ENCODE peak calls at places on chromosomes 5 and 9, in seven cellular contexts. Q is foreskin fibroblast, J is DND-41, C is lower leg skin, E is left ventricle myocardium inferior, K is GM12878, U is astrocyte of the spinal cord. A is an unnamed sample.

GRCh38 chr9:38337706-38338264 is 54.7 kb upstream of the ALDH1B1 start:
- DNase-seq in Q (no peak), J (no peak), C (no peak), E (no peak), K (no peak), U (no peak), A (no peak)

GRCh38 chr5:1292139-1292538 is 2.7 kb downstream of the TERT start:
- DNase-seq in Q (no peak), J (no peak), C (no peak), E (no peak), K (no peak), U (no peak), A (no peak)

GRCh38 chr5:95858023-95858461 is 35.5 kb upstream of the GLRX start:
- DNase-seq in Q (peak), J (no peak), C (peak), E (peak), K (no peak), U (peak), A (no peak)

GRCh38 chr5:54186912-54187445 is 123.4 kb downstream of the ARL15 start:
- DNase-seq in Q (no peak), J (peak), C (no peak), E (peak), K (no peak), U (no peak), A (no peak)

GRCh38 chr9:97555164-97555563 is 53.7 kb downstream of the TMOD1 start:
- DNase-seq in Q (no peak), J (no peak), C (no peak), E (peak), K (no peak), U (peak), A (no peak)

GRCh38 chr9:70111042-70111602 is 67.5 kb downstream of the MAMDC2 start:
- DNase-seq in Q (peak), J (peak), C (peak), E (peak), K (no peak), U (peak), A (peak)

GRCh38 chr5:5302201-5302600 is 120.3 kb upstream of the ICE1 start:
- DNase-seq in Q (no peak), J (no peak), C (no peak), E (no peak), K (no peak), U (no peak), A (no peak)

GRCh38 chr5:120415985-120416384 is 48.1 kb upstream of the PRR16 start:
- DNase-seq in Q (no peak), J (no peak), C (no peak), E (no peak), K (no peak), U (no peak), A (no peak)

GRCh38 chr5:14038341-14038959 is 94.0 kb upstream of the DNAH5 start:
- DNase-seq in Q (peak), J (no peak), C (no peak), E (no peak), K (no peak), U (peak), A (no peak)

GRCh38 chr9:91946825-91947224 is 3.2 kb downstream of the ROR2 start:
- DNase-seq in Q (no peak), J (no peak), C (no peak), E (no peak), K (no peak), U (no peak), A (no peak)

GRCh38 chr9:91185193-91185886 is 176.4 kb downstream of the AUH start:
- DNase-seq in Q (no peak), J (no peak), C (no peak), E (no peak), K (no peak), U (no peak), A (no peak)

GRCh38 chr5:150001660-150002493 is 1.3 kb downstream of the HMGXB3 start:
- DNase-seq in Q (peak), J (peak), C (no peak), E (no peak), K (peak), U (peak), A (peak)

GRCh38 chr5:82365744-82366228 is 87.6 kb upstream of the RPS23 start:
- DNase-seq in Q (peak), J (no peak), C (no peak), E (no peak), K (no peak), U (peak), A (no peak)

GRCh38 chr5:93673555-93673954 is 67.8 kb downstream of the POU5F2 start:
- DNase-seq in Q (no peak), J (no peak), C (no peak), E (no peak), K (no peak), U (no peak), A (no peak)

GRCh38 chr5:58901271-58901670 is 318.4 kb downstream of the RAB3C start:
- DNase-seq in Q (no peak), J (no peak), C (no peak), E (no peak), K (no peak), U (no peak), A (no peak)

GRCh38 chr5:598564-598890 is 13.6 kb upstream of the CEP72 start:
- DNase-seq in Q (no peak), J (peak), C (no peak), E (no peak), K (no peak), U (no peak), A (no peak)

GRCh38 chr5:174751154-174751990 is 27.0 kb downstream of the MSX2 start:
- DNase-seq in Q (no peak), J (no peak), C (no peak), E (no peak), K (no peak), U (no peak), A (no peak)

GRCh38 chr9:92141144-92142129 is 26.2 kb upstream of the SPTLC1 start:
- DNase-seq in Q (peak), J (no peak), C (no peak), E (no peak), K (no peak), U (peak), A (no peak)

GRCh38 chr5:558871-559503 is 34.7 kb upstream of the SLC9A3 start:
- DNase-seq in Q (no peak), J (no peak), C (no peak), E (no peak), K (no peak), U (no peak), A (no peak)

GRCh38 chr5:1028481-1029269 is 20.1 kb downstream of the NKD2 start:
- DNase-seq in Q (no peak), J (no peak), C (no peak), E (peak), K (no peak), U (no peak), A (no peak)

GRCh38 chr9:137441289-137441934 is at the start of gene ENTPD8:
- DNase-seq in Q (no peak), J (no peak), C (no peak), E (no peak), K (no peak), U (no peak), A (no peak)

GRCh38 chr5:151580239-151580638 is 10.9 kb downstream of the FAT2 start:
- DNase-seq in Q (no peak), J (no peak), C (no peak), E (no peak), K (no peak), U (no peak), A (no peak)

GRCh38 chr9:5593904-5594303 is 35.0 kb upstream of the RIC1 start:
- DNase-seq in Q (no peak), J (no peak), C (no peak), E (no peak), K (peak), U (no peak), A (no peak)

GRCh38 chr9:99851028-99851822 is 29.5 kb downstream of the NR4A3 start:
- DNase-seq in Q (no peak), J (peak), C (no peak), E (no peak), K (peak), U (no peak), A (peak)

GRCh38 chr9:117664419-117664818 is 39.8 kb upstream of the TLR4 start:
- DNase-seq in Q (no peak), J (no peak), C (no peak), E (no peak), K (no peak), U (no peak), A (no peak)

GRCh38 chr5:66675369-66675768 is 79.2 kb downstream of the MAST4 start:
- DNase-seq in Q (no peak), J (no peak), C (no peak), E (no peak), K (no peak), U (no peak), A (no peak)

GRCh38 chr5:132226516-132227234 is 978 bp downstream of the P4HA2 start:
- DNase-seq in Q (no peak), J (no peak), C (no peak), E (no peak), K (no peak), U (peak), A (no peak)

GRCh38 chr5:84113246-84114118 is 271.2 kb downstream of the EDIL3 start:
- DNase-seq in Q (no peak), J (no peak), C (no peak), E (no peak), K (no peak), U (peak), A (no peak)

DNA sequence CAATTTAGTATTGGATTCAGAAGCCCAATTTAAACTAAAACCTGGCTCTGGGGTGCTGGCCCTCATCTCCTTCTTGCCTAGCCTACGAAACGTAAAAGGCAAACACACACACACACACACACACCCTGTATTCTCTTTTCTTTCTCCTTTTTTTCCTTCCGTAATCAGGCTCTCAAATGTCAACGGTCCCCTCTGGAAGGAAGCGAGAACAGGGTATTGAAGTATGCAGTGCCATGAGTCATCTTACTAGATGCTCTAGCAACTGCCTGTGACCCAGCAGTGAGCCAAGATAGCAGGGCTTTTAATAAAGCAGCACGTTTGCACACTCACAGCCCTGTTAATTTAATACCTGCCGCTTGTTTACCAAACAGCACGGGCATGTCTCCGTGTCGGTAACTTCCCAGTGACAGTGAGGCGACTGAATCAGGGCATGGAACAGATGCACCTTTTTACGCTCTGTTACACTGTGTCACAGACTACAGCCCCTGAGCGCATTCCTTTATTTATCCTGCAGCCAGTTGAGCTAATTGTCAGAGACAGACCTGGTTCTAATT is 243.8 kb downstream of the BNC2 start:
- DNase-seq in Q (peak), J (no peak), C (peak), E (no peak), K (no peak), U (peak), A (no peak)
- H3K4me3 ChIP-seq in Q (no peak), J (no peak), C (no peak), E (no peak), K (no peak), U (no peak), A (no peak)

GRCh38 chr5:40915341-40915926 is 6.1 kb downstream of the C7 start:
- DNase-seq in Q (no peak), J (no peak), C (no peak), E (no peak), K (no peak), U (no peak), A (no peak)
- H3K4me3 ChIP-seq in Q (no peak), J (no peak), C (no peak), E (peak), K (no peak), U (no peak), A (no peak)

DNA sequence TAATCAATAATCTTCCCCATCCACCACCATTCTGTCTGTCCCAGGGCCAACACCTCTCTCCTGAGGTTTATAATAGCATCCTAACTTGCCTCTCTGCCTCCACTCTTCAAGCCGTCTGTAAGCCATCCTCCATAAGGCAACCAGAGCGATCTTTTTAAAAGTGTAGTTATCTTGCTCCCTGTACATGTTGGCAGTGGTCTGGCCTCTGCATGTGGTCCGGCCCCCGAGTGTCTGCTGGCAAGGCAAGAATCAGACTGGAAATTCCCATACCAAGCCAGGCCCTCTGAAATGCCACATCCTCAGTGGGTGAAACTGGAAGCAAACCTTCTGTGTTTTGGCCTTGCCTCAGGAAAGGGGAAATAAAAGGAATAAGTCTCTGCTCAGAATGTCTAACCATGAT is 17.0 kb downstream of the TTLL11 start:
- DNase-seq in Q (no peak), J (no peak), C (no peak), E (peak), K (no peak), U (no peak), A (no peak)
- H3K4me3 ChIP-seq in Q (no peak), J (no peak), C (no peak), E (no peak), K (no peak), U (no peak), A (no peak)

GRCh38 chr9:121050128-121050988 is at the start of gene C5:
- DNase-seq in Q (no peak), J (no peak), C (no peak), E (no peak), K (no peak), U (no peak), A (no peak)
- H3K4me3 ChIP-seq in Q (no peak), J (no peak), C (no peak), E (no peak), K (no peak), U (no peak), A (no peak)

GRCh38 chr5:42989198-42989597 is 50.9 kb downstream of the ANXA2R start:
- DNase-seq in Q (no peak), J (no peak), C (no peak), E (no peak), K (no peak), U (no peak), A (no peak)
- H3K4me3 ChIP-seq in Q (no peak), J (no peak), C (no peak), E (no peak), K (no peak), U (peak), A (no peak)

DNA sequence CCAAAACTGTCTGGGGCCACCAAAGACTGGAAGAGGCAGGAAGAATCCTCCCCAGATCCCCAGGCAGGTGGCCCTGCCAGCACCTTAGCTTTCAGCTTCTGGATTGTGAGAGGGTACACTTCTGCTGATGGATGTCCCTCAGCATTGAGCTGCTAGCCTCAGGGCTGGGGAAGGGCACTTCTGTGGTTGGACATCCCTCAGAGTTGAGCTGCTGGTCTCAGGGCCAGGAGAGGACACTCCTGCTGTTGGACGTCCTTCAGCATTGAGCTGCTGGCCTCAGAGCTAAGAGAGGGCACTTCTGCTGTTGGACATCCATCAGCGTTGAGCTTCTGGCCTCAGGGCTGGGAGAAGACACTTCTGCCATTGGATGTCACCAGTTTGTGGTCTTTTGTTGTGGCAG is 83.8 kb upstream of the FCN1 start:
- DNase-seq in Q (no peak), J (no peak), C (no peak), E (no peak), K (no peak), U (no peak), A (no peak)
- H3K4me3 ChIP-seq in Q (no peak), J (no peak), C (no peak), E (no peak), K (no peak), U (no peak), A (no peak)

DNA sequence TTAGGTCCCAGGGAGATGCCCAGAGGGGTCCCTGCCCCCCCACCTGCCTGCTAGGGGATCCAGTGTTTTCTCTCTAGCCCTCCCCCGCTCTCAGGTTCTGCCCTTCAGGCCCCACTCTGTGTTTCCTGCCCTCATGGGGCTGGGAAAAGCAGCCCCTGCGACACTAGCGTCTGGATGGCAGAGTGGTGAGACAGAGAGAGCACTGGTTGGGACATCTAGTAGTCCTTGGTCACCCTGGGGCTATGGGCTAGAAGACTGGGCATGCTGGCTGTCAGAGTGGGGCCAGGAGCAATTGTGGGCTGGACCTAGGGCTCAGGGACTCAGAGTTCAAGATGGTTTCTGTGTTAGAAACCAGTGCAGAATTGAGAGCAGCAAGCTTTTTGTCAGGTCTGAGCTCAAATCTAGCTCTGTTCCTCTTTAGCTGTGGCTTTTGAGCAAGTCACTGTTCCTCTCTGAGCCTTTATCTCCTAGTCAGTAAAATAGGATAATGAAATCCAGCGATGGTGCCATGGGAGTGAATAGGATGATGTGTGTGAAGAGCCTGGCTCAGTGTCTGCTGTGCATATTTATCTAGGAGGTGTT is 39.0 kb downstream of the RGS3 start:
- DNase-seq in Q (no peak), J (no peak), C (no peak), E (no peak), K (no peak), U (no peak), A (no peak)
- H3K4me3 ChIP-seq in Q (no peak), J (no peak), C (no peak), E (peak), K (no peak), U (no peak), A (no peak)

DNA sequence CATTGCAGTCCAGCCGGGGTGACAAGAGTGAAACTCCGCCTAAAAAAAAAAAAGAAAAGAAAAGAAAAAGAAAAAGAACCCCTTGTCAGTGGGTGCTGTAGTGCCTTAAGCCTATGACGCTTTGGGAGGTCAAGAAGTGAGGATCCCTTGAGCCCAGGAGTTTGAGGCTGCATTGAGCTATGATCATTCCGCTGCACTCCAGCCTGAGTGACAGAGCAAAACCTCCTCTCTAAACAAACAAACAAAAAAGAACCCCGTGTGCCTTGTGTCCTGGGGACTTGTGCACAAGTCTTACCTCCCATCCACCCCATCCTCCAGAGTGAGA is 33.5 kb upstream of the STXBP1 start:
- DNase-seq in Q (no peak), J (no peak), C (no peak), E (no peak), K (no peak), U (no peak), A (no peak)
- H3K4me3 ChIP-seq in Q (peak), J (no peak), C (no peak), E (peak), K (no peak), U (peak), A (no peak)

A was measured in Jurkat, Clone E6-1.